ENCODE peak calls at places on chromosome 21, in eight cellular contexts. W, Z, U, T, R, X, P and S are unnamed samples.

GRCh38 chr21:39628380-39628779 is 15.6 kb downstream of the B3GALT5 start:
- DNase-seq in X (no peak), W (no peak), Z (no peak), P (no peak), R (no peak), U (no peak), T (no peak), S (no peak)

GRCh38 chr21:37232274-37233018 is 34.7 kb downstream of the VPS26C start:
- DNase-seq in W (no peak), Z (no peak), X (no peak), P (no peak), U (no peak), R (no peak), T (no peak), S (no peak)

GRCh38 chr21:30839304-30839703 is 9.7 kb upstream of the KRTAP7-1 start:
- DNase-seq in W (no peak), X (no peak), P (no peak), R (no peak), U (no peak), Z (no peak), T (no peak), S (peak; percentile 31)

GRCh38 chr21:36429672-36430546 is 44.7 kb downstream of the CHAF1B start:
- DNase-seq in R (peak; percentile 97), Z (no peak), T (peak; percentile 89), P (no peak), X (peak; percentile 88), W (no peak), U (peak; percentile 63), S (peak; percentile 89)

GRCh38 chr21:46326110-46326703 is 2.3 kb downstream of the PCNT start:
- DNase-seq in R (no peak), T (no peak), P (no peak), X (no peak), U (no peak), Z (no peak), W (no peak), S (no peak)

GRCh38 chr21:35377505-35378090 is 328.5 kb upstream of the RUNX1 start:
- DNase-seq in U (no peak), T (no peak), P (no peak), W (no peak), X (no peak), R (no peak), Z (no peak), S (no peak)

GRCh38 chr21:36163780-36164426 is 7.3 kb downstream of the DOP1B start:
- DNase-seq in W (no peak), Z (no peak), U (no peak), R (no peak), X (no peak), P (no peak), T (no peak), S (no peak)

GRCh38 chr21:43687566-43688395 is 28.4 kb downstream of the RRP1B start:
- DNase-seq in X (no peak), R (no peak), W (no peak), T (no peak), P (no peak), U (no peak), Z (no peak), S (no peak)

GRCh38 chr21:29601072-29601471 is 302.4 kb downstream of the BACH1 start:
- DNase-seq in Z (no peak), T (no peak), P (no peak), W (peak; percentile 65), R (no peak), X (no peak), U (no peak), S (no peak)

GRCh38 chr21:38081663-38082062 is 165.4 kb upstream of the KCNJ6 start:
- DNase-seq in U (no peak), P (no peak), T (no peak), Z (no peak), R (no peak), X (no peak), W (no peak), S (no peak)

GRCh38 chr21:17270234-17270633 is 242.6 kb upstream of the CXADR start:
- DNase-seq in T (peak; percentile 51), X (no peak), R (peak; percentile 31), Z (peak; percentile 29), P (no peak), U (no peak), W (peak; percentile 14), S (no peak)